ENCODE peak calls at places on chromosomes 16 and 17, in nine cellular contexts. F is Peyer's patch; I is mesendoderm; C is lung; L is CD4-positive, CD25-positive, alpha-beta regulatory T cell; P is body of pancreas; S is SK-N-SH; R is OCI-LY7; O is GM23248. K is an unnamed sample.

GRCh38 chr17:56148333-56148732 is 4.9 kb upstream of the ANKFN1 start:
- DNase-seq in F (no peak), I (no peak), C (no peak), L (no peak), P (no peak), S (no peak), R (no peak), O (no peak), K (no peak)

GRCh38 chr17:4631836-4632582 is 9.5 kb downstream of the ALOX15 start:
- DNase-seq in F (no peak), I (peak; percentile 60), C (no peak), L (no peak), P (no peak), S (no peak), R (no peak), O (peak; percentile 55), K (no peak)

GRCh38 chr16:35339337-35339736 is 1879.9 kb downstream of the TP53TG3F start:
- DNase-seq in F (no peak), I (no peak), C (no peak), L (no peak), P (no peak), S (no peak), R (peak; percentile 1), O (peak; percentile 1), K (no peak)

GRCh38 chr16:11576427-11577289 is 10.1 kb downstream of the LITAF start:
- DNase-seq in F (no peak), I (no peak), C (no peak), L (peak; percentile 29), P (no peak), S (peak; percentile 55), R (peak; percentile 55), O (no peak), K (no peak)

GRCh38 chr17:50848691-50849090 is 13.3 kb downstream of the WFIKKN2 start:
- DNase-seq in F (no peak), I (no peak), C (no peak), L (no peak), P (no peak), S (no peak), R (no peak), O (no peak), K (no peak)

GRCh38 chr17:67434061-67434525 is 57.0 kb downstream of the PITPNC1 start:
- DNase-seq in F (peak; percentile 75), I (peak; percentile 24), C (peak; percentile 36), L (peak; percentile 72), P (no peak), S (no peak), R (no peak), O (peak; percentile 23), K (peak; percentile 60)

GRCh38 chr16:70703041-70703834 is 17.4 kb upstream of the MTSS2 start:
- DNase-seq in F (no peak), I (peak; percentile 88), C (no peak), L (no peak), P (no peak), S (peak; percentile 88), R (no peak), O (peak; percentile 99), K (no peak)

GRCh38 chr17:44010966-44011647 is 3.7 kb downstream of the TMEM101 start:
- DNase-seq in F (no peak), I (no peak), C (no peak), L (no peak), P (no peak), S (no peak), R (no peak), O (no peak), K (no peak)

GRCh38 chr17:69335018-69335417 is 8.1 kb upstream of the ABCA5 start:
- DNase-seq in F (no peak), I (peak; percentile 76), C (no peak), L (peak; percentile 24), P (no peak), S (peak; percentile 36), R (peak; percentile 62), O (peak; percentile 64), K (no peak)

GRCh38 chr16:84599528-84600202 is 18.2 kb downstream of the COTL1 start:
- DNase-seq in F (peak; percentile 84), I (peak; percentile 95), C (peak; percentile 64), L (peak; percentile 70), P (peak; percentile 26), S (peak; percentile 65), R (peak; percentile 71), O (peak; percentile 87), K (peak; percentile 71)

GRCh38 chr17:55320594-55321506 is 56.1 kb downstream of the HLF start:
- DNase-seq in F (no peak), I (no peak), C (no peak), L (no peak), P (no peak), S (no peak), R (no peak), O (no peak), K (no peak)

GRCh38 chr17:17628388-17629008 is 37.0 kb upstream of the PEMT start:
- DNase-seq in F (peak; percentile 74), I (no peak), C (no peak), L (peak; percentile 75), P (no peak), S (no peak), R (peak; percentile 16), O (peak; percentile 30), K (no peak)

GRCh38 chr17:7476474-7476873 is 3.0 kb downstream of the ZBTB4 start:
- DNase-seq in F (no peak), I (peak; percentile 56), C (no peak), L (no peak), P (no peak), S (no peak), R (no peak), O (peak; percentile 82), K (no peak)

GRCh38 chr17:77178050-77178449 is 37.3 kb downstream of the SEC14L1 start:
- DNase-seq in F (no peak), I (no peak), C (no peak), L (no peak), P (no peak), S (no peak), R (no peak), O (no peak), K (no peak)

GRCh38 chr17:77177002-77177401 is 36.2 kb downstream of the SEC14L1 start:
- DNase-seq in F (no peak), I (no peak), C (no peak), L (no peak), P (no peak), S (no peak), R (no peak), O (no peak), K (no peak)

GRCh38 chr17:77173104-77173503 is 32.3 kb downstream of the SEC14L1 start:
- DNase-seq in F (no peak), I (no peak), C (no peak), L (no peak), P (no peak), S (no peak), R (no peak), O (no peak), K (no peak)

GRCh38 chr17:77178586-77178985 is 37.8 kb downstream of the SEC14L1 start:
- DNase-seq in F (no peak), I (no peak), C (no peak), L (no peak), P (peak; percentile 63), S (no peak), R (no peak), O (no peak), K (no peak)

GRCh38 chr17:77174928-77175720 is 34.4 kb downstream of the SEC14L1 start:
- DNase-seq in F (no peak), I (no peak), C (no peak), L (no peak), P (peak; percentile 83), S (no peak), R (no peak), O (no peak), K (no peak)
- H3K27ac ChIP-seq in F (no peak overlapping the region), I (no peak overlapping the region), C (no peak overlapping the region), L (no peak overlapping the region), P (peak overlapping the region; percentile 69), S (no peak overlapping the region), R (no peak overlapping the region), O (no peak overlapping the region), K (no peak overlapping the region)

DNA sequence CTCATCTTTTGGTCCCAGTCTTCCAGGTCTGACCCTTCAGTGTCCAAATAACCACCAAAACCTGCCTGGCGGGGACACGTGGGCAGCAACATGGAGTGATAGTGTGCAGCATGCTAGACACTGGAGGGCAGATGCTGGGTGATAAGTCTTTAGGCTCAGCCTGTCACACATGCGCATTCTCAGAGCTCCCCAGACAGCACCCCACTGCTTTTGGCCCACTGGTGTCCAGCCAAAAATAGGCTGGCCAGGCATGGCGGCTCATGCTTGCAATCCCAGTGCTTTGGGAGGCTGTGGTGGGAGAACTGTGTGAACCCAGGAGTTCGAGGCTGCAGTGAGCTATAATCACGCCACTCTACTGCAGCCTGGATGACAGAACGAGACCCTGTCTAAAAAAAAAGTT is 12.3 kb downstream of the GINS2 start:
- DNase-seq in F (no peak), I (no peak), C (no peak), L (no peak), P (no peak), S (no peak), R (no peak), O (no peak), K (no peak)
- H3K36me3 ChIP-seq in F (no peaks in the 10 kb centered on the region), I (peaks cover 21% of the 10 kb centered on the region), C (peaks cover 30% of the 10 kb centered on the region), L (peaks cover 33% of the 10 kb centered on the region), P (no peaks in the 10 kb centered on the region), S (peaks cover 72% of the 10 kb centered on the region), R (peaks cover 100% of the 10 kb centered on the region), O (peaks cover 48% of the 10 kb centered on the region), K (peaks cover 17% of the 10 kb centered on the region)

GRCh38 chr16:53216798-53217197 is 162.0 kb downstream of the CHD9 start:
- DNase-seq in F (no peak), I (no peak), C (no peak), L (no peak), P (no peak), S (no peak), R (no peak), O (no peak), K (no peak)

GRCh38 chr16:53224932-53225533 is 170.2 kb downstream of the CHD9 start:
- DNase-seq in F (no peak), I (peak; percentile 61), C (no peak), L (peak; percentile 5), P (no peak), S (no peak), R (no peak), O (peak; percentile 65), K (no peak)

GRCh38 chr16:53219795-53220194 is 165.0 kb downstream of the CHD9 start:
- DNase-seq in F (no peak), I (no peak), C (no peak), L (no peak), P (no peak), S (no peak), R (no peak), O (peak; percentile 65), K (no peak)

GRCh38 chr16:53220585-53220984 is 165.8 kb downstream of the CHD9 start:
- DNase-seq in F (no peak), I (peak; percentile 65), C (no peak), L (no peak), P (no peak), S (peak; percentile 7), R (peak; percentile 18), O (peak; percentile 74), K (no peak)
- H3K27ac ChIP-seq in F (no peak overlapping the region), I (no peak overlapping the region), C (peak overlapping the region; percentile 83), L (no peak overlapping the region), P (no peak overlapping the region), S (no peak overlapping the region), R (no peak overlapping the region), O (peak overlapping the region; percentile 83), K (peak overlapping the region; percentile 21)

DNA sequence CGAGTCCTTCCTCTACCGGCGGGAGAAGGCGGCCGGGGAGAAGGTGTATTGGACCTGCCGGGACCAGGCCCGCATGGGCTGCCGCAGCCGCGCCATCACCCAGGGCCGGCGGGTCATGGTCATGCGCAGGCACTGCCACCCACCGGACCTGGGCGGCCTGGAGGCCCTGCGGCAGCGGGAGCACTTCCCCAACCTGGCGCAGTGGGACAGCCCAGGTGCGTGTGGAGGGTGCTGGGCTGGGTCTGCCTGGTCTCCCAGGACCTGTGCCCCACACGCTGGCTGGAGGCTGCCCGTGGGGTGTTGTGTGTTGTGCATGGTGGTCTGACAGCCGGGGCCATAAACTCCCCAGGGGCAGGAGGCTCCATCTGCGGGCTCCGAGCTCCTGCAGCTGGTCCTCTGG is 25.4 kb downstream of the FLYWCH1 start:
- DNase-seq in F (no peak), I (no peak), C (no peak), L (no peak), P (no peak), S (no peak), R (no peak), O (no peak), K (no peak)
- H3K36me3 ChIP-seq in F (no peaks in the 10 kb centered on the region), I (no peaks in the 10 kb centered on the region), C (peaks cover 66% of the 10 kb centered on the region), L (peaks cover 46% of the 10 kb centered on the region), P (no peaks in the 10 kb centered on the region), S (peaks cover 37% of the 10 kb centered on the region), R (peaks cover 31% of the 10 kb centered on the region), O (peaks cover 23% of the 10 kb centered on the region), K (peaks cover 55% of the 10 kb centered on the region)

K was measured in right lobe of liver.